ENCODE peak calls at places on chromosome X, in six cellular contexts. K is non-pigmented ciliary epithelial cell, J is GM10248, F is AML-193, C is GM06990, N is nucleus accumbens. E is an unnamed sample.

GRCh38 chrX:65985211-65985610 is 54.7 kb downstream of the VSIG4 start:
- DNase-seq in K (no peak), J (no peak), F (no peak), C (no peak), N (no peak), E (no peak)

GRCh38 chrX:9874483-9874882 is 88.3 kb downstream of the SHROOM2 start:
- DNase-seq in K (no peak), J (no peak), F (no peak), C (no peak), N (no peak), E (no peak)

GRCh38 chrX:68693481-68694410 is 46.3 kb downstream of the STARD8 start:
- DNase-seq in K (no peak), J (peak), F (no peak), C (peak), N (peak), E (peak)

GRCh38 chrX:112233164-112233563 is 150.6 kb upstream of the TRPC5 start:
- DNase-seq in K (no peak), J (no peak), F (no peak), C (no peak), N (no peak), E (no peak)

GRCh38 chrX:133813991-133814390 is 171.4 kb downstream of the GPC3 start:
- DNase-seq in K (no peak), J (no peak), F (no peak), C (no peak), N (no peak), E (no peak)

GRCh38 chrX:73922856-73923429 is 359.9 kb downstream of the CHIC1 start:
- DNase-seq in K (no peak), J (no peak), F (no peak), C (no peak), N (no peak), E (no peak)

GRCh38 chrX:24357101-24357500 is 3.3 kb upstream of the SUPT20HL1 start:
- DNase-seq in K (no peak), J (no peak), F (no peak), C (no peak), N (no peak), E (no peak)

GRCh38 chrX:9135901-9136510 is 102.1 kb upstream of the FAM9B start:
- DNase-seq in K (no peak), J (no peak), F (no peak), C (no peak), N (no peak), E (no peak)

GRCh38 chrX:70485466-70485865 is 40.8 kb downstream of the DLG3 start:
- DNase-seq in K (no peak), J (no peak), F (no peak), C (no peak), N (no peak), E (no peak)

GRCh38 chrX:153408871-153409351 is 2.4 kb upstream of the ZFP92 start:
- DNase-seq in K (no peak), J (no peak), F (no peak), C (no peak), N (no peak), E (no peak)

GRCh38 chrX:45889471-45889870 is 655.8 kb downstream of the ZNF674 start:
- DNase-seq in K (peak), J (no peak), F (no peak), C (no peak), N (no peak), E (no peak)

GRCh38 chrX:10166731-10167149 is 10.0 kb downstream of the CLCN4 start:
- DNase-seq in K (no peak), J (peak), F (no peak), C (no peak), N (peak), E (peak)

GRCh38 chrX:72305286-72306084 is at the start of gene CITED1:
- DNase-seq in K (no peak), J (no peak), F (no peak), C (no peak), N (no peak), E (no peak)

GRCh38 chrX:68927178-68927577 is 98.4 kb downstream of the EFNB1 start:
- DNase-seq in K (no peak), J (no peak), F (no peak), C (no peak), N (no peak), E (no peak)

GRCh38 chrX:150255441-150256296 is 107.4 kb upstream of the MAMLD1 start:
- DNase-seq in K (no peak), J (no peak), F (no peak), C (no peak), N (no peak), E (no peak)

GRCh38 chrX:153333271-153333670 is 682 bp upstream of the ZNF275 start:
- DNase-seq in K (peak), J (no peak), F (no peak), C (no peak), N (no peak), E (no peak)

GRCh38 chrX:109911046-109911445 is 91.9 kb upstream of the TMEM164 start:
- DNase-seq in K (no peak), J (no peak), F (no peak), C (no peak), N (no peak), E (no peak)

GRCh38 chrX:9352243-9352642 is 112.6 kb upstream of the TBL1X start:
- DNase-seq in K (no peak), J (peak), F (peak), C (no peak), N (no peak), E (peak)

GRCh38 chrX:1885116-1885515 is 270.3 kb downstream of the ASMT start:
- DNase-seq in K (no peak), J (no peak), F (no peak), C (no peak), N (peak), E (no peak)

GRCh38 chrX:18810416-18810815 is 103.0 kb downstream of the PPEF1 start:
- DNase-seq in K (no peak), J (no peak), F (no peak), C (no peak), N (no peak), E (no peak)

GRCh38 chrX:120244735-120245498 is 5.7 kb upstream of the ZBTB33 start:
- DNase-seq in K (peak), J (peak), F (peak), C (peak), N (peak), E (peak)

GRCh38 chrX:106341823-106342222 is 173.7 kb downstream of the PWWP3B start:
- DNase-seq in K (no peak), J (no peak), F (no peak), C (no peak), N (no peak), E (no peak)

GRCh38 chrX:41677661-41678060 is 11.1 kb upstream of the GPR34 start:
- DNase-seq in K (no peak), J (no peak), F (no peak), C (no peak), N (no peak), E (no peak)

GRCh38 chrX:119549327-119550016 is 15.7 kb downstream of the STEEP1 start:
- DNase-seq in K (no peak), J (no peak), F (no peak), C (no peak), N (no peak), E (no peak)

GRCh38 chrX:151725338-151725614 is 9.3 kb upstream of the CNGA2 start:
- DNase-seq in K (no peak), J (no peak), F (no peak), C (no peak), N (no peak), E (no peak)

GRCh38 chrX:43474321-43474720 is 181.8 kb upstream of the MAOA start:
- DNase-seq in K (no peak), J (no peak), F (no peak), C (no peak), N (no peak), E (no peak)

GRCh38 chrX:20968996-20969395 is 405.2 kb upstream of the CNKSR2 start:
- DNase-seq in K (no peak), J (no peak), F (no peak), C (no peak), N (no peak), E (no peak)

GRCh38 chrX:44506688-44507087 is 36.0 kb downstream of the FUNDC1 start:
- DNase-seq in K (no peak), J (no peak), F (no peak), C (no peak), N (no peak), E (no peak)

GRCh38 chrX:120570201-120570600 is 9.4 kb upstream of the CUL4B start:
- DNase-seq in K (no peak), J (no peak), F (no peak), C (no peak), N (no peak), E (no peak)

GRCh38 chrX:35726176-35726575 is 72.0 kb upstream of the MAGEB16 start:
- DNase-seq in K (no peak), J (no peak), F (peak), C (no peak), N (no peak), E (no peak)

GRCh38 chrX:134600714-134601113 is 57.6 kb downstream of the PLAC1 start:
- DNase-seq in K (no peak), J (no peak), F (no peak), C (peak), N (no peak), E (no peak)

GRCh38 chrX:45515262-45516215 is 314.9 kb upstream of the DIPK2B start:
- DNase-seq in K (peak), J (peak), F (peak), C (no peak), N (peak), E (no peak)